ENCODE peak calls at places on chromosome 13, in seven cellular contexts. One of them, this sample, is unnamed.

GRCh38 chr13:94080527-94080926 is 399.0 kb downstream of the DCT start:
- DNase-seq in skeletal muscle cell: no peak
- DNase-seq in keratinocyte: no peak
- DNase-seq in Karpas-422: no peak
- DNase-seq in stimulated activated CD8-positive, alpha-beta memory T cell treated with anti-CD3 and anti-CD28 coated beads, Interleukin-15, amount 100 ng/mL, for 4 hours: no peak
- DNase-seq in left ventricle myocardium superior: no peak
- DNase-seq in activated CD4-positive, alpha-beta T cell treated with anti-CD3 and anti-CD28 coated beads, Interleukin-2, amount 50 U/mL, for 48 hours: no peak
- DNase-seq in this sample: no peak

GRCh38 chr13:102642475-102642874 is 45.7 kb downstream of the TPP2 start:
- DNase-seq in skeletal muscle cell: no peak
- DNase-seq in keratinocyte: no peak
- DNase-seq in Karpas-422: no peak
- DNase-seq in stimulated activated CD8-positive, alpha-beta memory T cell treated with anti-CD3 and anti-CD28 coated beads, Interleukin-15, amount 100 ng/mL, for 4 hours: no peak
- DNase-seq in left ventricle myocardium superior: peak
- DNase-seq in activated CD4-positive, alpha-beta T cell treated with anti-CD3 and anti-CD28 coated beads, Interleukin-2, amount 50 U/mL, for 48 hours: no peak
- DNase-seq in this sample: no peak

GRCh38 chr13:50969691-50970090 is 60.1 kb downstream of the RNASEH2B start:
- DNase-seq in skeletal muscle cell: no peak
- DNase-seq in keratinocyte: no peak
- DNase-seq in Karpas-422: no peak
- DNase-seq in stimulated activated CD8-positive, alpha-beta memory T cell treated with anti-CD3 and anti-CD28 coated beads, Interleukin-15, amount 100 ng/mL, for 4 hours: no peak
- DNase-seq in left ventricle myocardium superior: no peak
- DNase-seq in activated CD4-positive, alpha-beta T cell treated with anti-CD3 and anti-CD28 coated beads, Interleukin-2, amount 50 U/mL, for 48 hours: no peak
- DNase-seq in this sample: no peak

GRCh38 chr13:91544723-91545122 is 146.3 kb downstream of the GPC5 start:
- DNase-seq in skeletal muscle cell: no peak
- DNase-seq in keratinocyte: no peak
- DNase-seq in Karpas-422: no peak
- DNase-seq in stimulated activated CD8-positive, alpha-beta memory T cell treated with anti-CD3 and anti-CD28 coated beads, Interleukin-15, amount 100 ng/mL, for 4 hours: no peak
- DNase-seq in left ventricle myocardium superior: no peak
- DNase-seq in activated CD4-positive, alpha-beta T cell treated with anti-CD3 and anti-CD28 coated beads, Interleukin-2, amount 50 U/mL, for 48 hours: no peak
- DNase-seq in this sample: no peak

GRCh38 chr13:44576396-44577235 is 486 bp upstream of the TSC22D1 start:
- DNase-seq in skeletal muscle cell: no peak
- DNase-seq in keratinocyte: no peak
- DNase-seq in Karpas-422: peak
- DNase-seq in stimulated activated CD8-positive, alpha-beta memory T cell treated with anti-CD3 and anti-CD28 coated beads, Interleukin-15, amount 100 ng/mL, for 4 hours: peak
- DNase-seq in left ventricle myocardium superior: peak
- DNase-seq in activated CD4-positive, alpha-beta T cell treated with anti-CD3 and anti-CD28 coated beads, Interleukin-2, amount 50 U/mL, for 48 hours: peak
- DNase-seq in this sample: no peak

GRCh38 chr13:83125791-83126190 is 756.5 kb downstream of the SLITRK1 start:
- DNase-seq in skeletal muscle cell: no peak
- DNase-seq in keratinocyte: no peak
- DNase-seq in Karpas-422: no peak
- DNase-seq in stimulated activated CD8-positive, alpha-beta memory T cell treated with anti-CD3 and anti-CD28 coated beads, Interleukin-15, amount 100 ng/mL, for 4 hours: no peak
- DNase-seq in left ventricle myocardium superior: no peak
- DNase-seq in activated CD4-positive, alpha-beta T cell treated with anti-CD3 and anti-CD28 coated beads, Interleukin-2, amount 50 U/mL, for 48 hours: no peak
- DNase-seq in this sample: no peak

GRCh38 chr13:101424381-101425155 is 8.3 kb upstream of the NALCN start:
- DNase-seq in skeletal muscle cell: no peak
- DNase-seq in keratinocyte: no peak
- DNase-seq in Karpas-422: no peak
- DNase-seq in stimulated activated CD8-positive, alpha-beta memory T cell treated with anti-CD3 and anti-CD28 coated beads, Interleukin-15, amount 100 ng/mL, for 4 hours: no peak
- DNase-seq in left ventricle myocardium superior: peak
- DNase-seq in activated CD4-positive, alpha-beta T cell treated with anti-CD3 and anti-CD28 coated beads, Interleukin-2, amount 50 U/mL, for 48 hours: no peak
- DNase-seq in this sample: no peak

GRCh38 chr13:33015791-33016323 is 366 bp upstream of the KL start:
- DNase-seq in skeletal muscle cell: no peak
- DNase-seq in keratinocyte: no peak
- DNase-seq in Karpas-422: no peak
- DNase-seq in stimulated activated CD8-positive, alpha-beta memory T cell treated with anti-CD3 and anti-CD28 coated beads, Interleukin-15, amount 100 ng/mL, for 4 hours: no peak
- DNase-seq in left ventricle myocardium superior: peak
- DNase-seq in activated CD4-positive, alpha-beta T cell treated with anti-CD3 and anti-CD28 coated beads, Interleukin-2, amount 50 U/mL, for 48 hours: peak
- DNase-seq in this sample: no peak

GRCh38 chr13:50594276-50594970 is 249.1 kb downstream of the DLEU7 start:
- DNase-seq in skeletal muscle cell: no peak
- DNase-seq in keratinocyte: no peak
- DNase-seq in Karpas-422: peak
- DNase-seq in stimulated activated CD8-positive, alpha-beta memory T cell treated with anti-CD3 and anti-CD28 coated beads, Interleukin-15, amount 100 ng/mL, for 4 hours: no peak
- DNase-seq in left ventricle myocardium superior: no peak
- DNase-seq in activated CD4-positive, alpha-beta T cell treated with anti-CD3 and anti-CD28 coated beads, Interleukin-2, amount 50 U/mL, for 48 hours: peak
- DNase-seq in this sample: no peak

GRCh38 chr13:24459234-24459633 is 53.3 kb downstream of the PARP4 start:
- DNase-seq in skeletal muscle cell: peak
- DNase-seq in keratinocyte: no peak
- DNase-seq in Karpas-422: no peak
- DNase-seq in stimulated activated CD8-positive, alpha-beta memory T cell treated with anti-CD3 and anti-CD28 coated beads, Interleukin-15, amount 100 ng/mL, for 4 hours: no peak
- DNase-seq in left ventricle myocardium superior: no peak
- DNase-seq in activated CD4-positive, alpha-beta T cell treated with anti-CD3 and anti-CD28 coated beads, Interleukin-2, amount 50 U/mL, for 48 hours: no peak
- DNase-seq in this sample: peak

GRCh38 chr13:41520016-41520698 is 62.8 kb downstream of the RGCC start:
- DNase-seq in skeletal muscle cell: no peak
- DNase-seq in keratinocyte: no peak
- DNase-seq in Karpas-422: peak
- DNase-seq in stimulated activated CD8-positive, alpha-beta memory T cell treated with anti-CD3 and anti-CD28 coated beads, Interleukin-15, amount 100 ng/mL, for 4 hours: no peak
- DNase-seq in left ventricle myocardium superior: no peak
- DNase-seq in activated CD4-positive, alpha-beta T cell treated with anti-CD3 and anti-CD28 coated beads, Interleukin-2, amount 50 U/mL, for 48 hours: no peak
- DNase-seq in this sample: no peak

GRCh38 chr13:41563501-41564001 is 106.2 kb downstream of the RGCC start:
- DNase-seq in skeletal muscle cell: peak
- DNase-seq in keratinocyte: no peak
- DNase-seq in Karpas-422: no peak
- DNase-seq in stimulated activated CD8-positive, alpha-beta memory T cell treated with anti-CD3 and anti-CD28 coated beads, Interleukin-15, amount 100 ng/mL, for 4 hours: no peak
- DNase-seq in left ventricle myocardium superior: no peak
- DNase-seq in activated CD4-positive, alpha-beta T cell treated with anti-CD3 and anti-CD28 coated beads, Interleukin-2, amount 50 U/mL, for 48 hours: no peak
- DNase-seq in this sample: no peak

GRCh38 chr13:75145926-75146325 is 336.0 kb downstream of the TBC1D4 start:
- DNase-seq in skeletal muscle cell: no peak
- DNase-seq in keratinocyte: no peak
- DNase-seq in Karpas-422: no peak
- DNase-seq in stimulated activated CD8-positive, alpha-beta memory T cell treated with anti-CD3 and anti-CD28 coated beads, Interleukin-15, amount 100 ng/mL, for 4 hours: no peak
- DNase-seq in left ventricle myocardium superior: no peak
- DNase-seq in activated CD4-positive, alpha-beta T cell treated with anti-CD3 and anti-CD28 coated beads, Interleukin-2, amount 50 U/mL, for 48 hours: no peak
- DNase-seq in this sample: no peak

GRCh38 chr13:75861786-75862185 is 225.7 kb downstream of the LMO7 start:
- DNase-seq in skeletal muscle cell: no peak
- DNase-seq in keratinocyte: no peak
- DNase-seq in Karpas-422: no peak
- DNase-seq in stimulated activated CD8-positive, alpha-beta memory T cell treated with anti-CD3 and anti-CD28 coated beads, Interleukin-15, amount 100 ng/mL, for 4 hours: no peak
- DNase-seq in left ventricle myocardium superior: no peak
- DNase-seq in activated CD4-positive, alpha-beta T cell treated with anti-CD3 and anti-CD28 coated beads, Interleukin-2, amount 50 U/mL, for 48 hours: no peak
- DNase-seq in this sample: no peak

GRCh38 chr13:104385409-104385808 is 1319.2 kb upstream of the SLC10A2 start:
- DNase-seq in skeletal muscle cell: peak
- DNase-seq in keratinocyte: no peak
- DNase-seq in Karpas-422: no peak
- DNase-seq in stimulated activated CD8-positive, alpha-beta memory T cell treated with anti-CD3 and anti-CD28 coated beads, Interleukin-15, amount 100 ng/mL, for 4 hours: no peak
- DNase-seq in left ventricle myocardium superior: no peak
- DNase-seq in activated CD4-positive, alpha-beta T cell treated with anti-CD3 and anti-CD28 coated beads, Interleukin-2, amount 50 U/mL, for 48 hours: no peak
- DNase-seq in this sample: no peak

GRCh38 chr13:108728370-108728769 is 99.0 kb downstream of the MYO16 start:
- DNase-seq in skeletal muscle cell: no peak
- DNase-seq in keratinocyte: no peak
- DNase-seq in Karpas-422: peak
- DNase-seq in stimulated activated CD8-positive, alpha-beta memory T cell treated with anti-CD3 and anti-CD28 coated beads, Interleukin-15, amount 100 ng/mL, for 4 hours: no peak
- DNase-seq in left ventricle myocardium superior: no peak
- DNase-seq in activated CD4-positive, alpha-beta T cell treated with anti-CD3 and anti-CD28 coated beads, Interleukin-2, amount 50 U/mL, for 48 hours: no peak
- DNase-seq in this sample: no peak

GRCh38 chr13:19329365-19329764 is 147.7 kb upstream of the TUBA3C start:
- DNase-seq in skeletal muscle cell: no peak
- DNase-seq in keratinocyte: no peak
- DNase-seq in Karpas-422: no peak
- DNase-seq in stimulated activated CD8-positive, alpha-beta memory T cell treated with anti-CD3 and anti-CD28 coated beads, Interleukin-15, amount 100 ng/mL, for 4 hours: no peak
- DNase-seq in left ventricle myocardium superior: no peak
- DNase-seq in activated CD4-positive, alpha-beta T cell treated with anti-CD3 and anti-CD28 coated beads, Interleukin-2, amount 50 U/mL, for 48 hours: no peak
- DNase-seq in this sample: no peak

GRCh38 chr13:28339419-28339818 is 155.5 kb downstream of the FLT1 start:
- DNase-seq in skeletal muscle cell: peak
- DNase-seq in keratinocyte: no peak
- DNase-seq in Karpas-422: peak
- DNase-seq in stimulated activated CD8-positive, alpha-beta memory T cell treated with anti-CD3 and anti-CD28 coated beads, Interleukin-15, amount 100 ng/mL, for 4 hours: no peak
- DNase-seq in left ventricle myocardium superior: no peak
- DNase-seq in activated CD4-positive, alpha-beta T cell treated with anti-CD3 and anti-CD28 coated beads, Interleukin-2, amount 50 U/mL, for 48 hours: no peak
- DNase-seq in this sample: no peak

GRCh38 chr13:83214452-83214851 is 667.8 kb downstream of the SLITRK1 start:
- DNase-seq in skeletal muscle cell: no peak
- DNase-seq in keratinocyte: no peak
- DNase-seq in Karpas-422: no peak
- DNase-seq in stimulated activated CD8-positive, alpha-beta memory T cell treated with anti-CD3 and anti-CD28 coated beads, Interleukin-15, amount 100 ng/mL, for 4 hours: no peak
- DNase-seq in left ventricle myocardium superior: no peak
- DNase-seq in activated CD4-positive, alpha-beta T cell treated with anti-CD3 and anti-CD28 coated beads, Interleukin-2, amount 50 U/mL, for 48 hours: no peak
- DNase-seq in this sample: no peak

GRCh38 chr13:101231751-101232428 is 184.4 kb downstream of the NALCN start:
- DNase-seq in skeletal muscle cell: peak
- DNase-seq in keratinocyte: no peak
- DNase-seq in Karpas-422: no peak
- DNase-seq in stimulated activated CD8-positive, alpha-beta memory T cell treated with anti-CD3 and anti-CD28 coated beads, Interleukin-15, amount 100 ng/mL, for 4 hours: no peak
- DNase-seq in left ventricle myocardium superior: no peak
- DNase-seq in activated CD4-positive, alpha-beta T cell treated with anti-CD3 and anti-CD28 coated beads, Interleukin-2, amount 50 U/mL, for 48 hours: no peak
- DNase-seq in this sample: no peak

This sample was measured in AG04449.